ENCODE peak calls at places on chromosomes 11 and 22, in six cellular contexts. W is MM.1S, B is Peyer's patch, Y is HepG2, H is AG04449, J is neural crest cell. P is an unnamed sample.

GRCh38 chr11:36713715-36714114 is 115.7 kb upstream of the RAG2 start:
- DNase-seq in Y (no peak), W (no peak), B (no peak), J (no peak), H (no peak), P (no peak)

GRCh38 chr11:26134481-26135355 is 197.2 kb upstream of the ANO3 start:
- DNase-seq in J (peak; percentile 1), B (no peak), H (no peak), W (peak; percentile 63), Y (peak; percentile 3), P (no peak)

GRCh38 chr11:45859661-45860140 is 12.4 kb downstream of the CRY2 start:
- DNase-seq in W (no peak), H (peak; percentile 99), B (peak; percentile 95), J (no peak), Y (no peak), P (no peak)

GRCh38 chr11:78188809-78189724 is at the start of gene USP35:
- DNase-seq in B (peak; percentile 41), H (no peak), W (no peak), J (no peak), Y (no peak), P (no peak)

GRCh38 chr11:108237058-108237481 is 14.2 kb downstream of the ATM start:
- DNase-seq in B (no peak), H (no peak), W (no peak), Y (no peak), J (no peak), P (no peak)

GRCh38 chr11:64743591-64744543 is at the start of gene RASGRP2:
- DNase-seq in J (peak; percentile 54), W (no peak), B (peak; percentile 80), Y (peak; percentile 28), H (no peak), P (no peak)

GRCh38 chr11:5364214-5364613 is 12.9 kb downstream of the OR51B6 start:
- DNase-seq in B (no peak), J (no peak), Y (no peak), W (no peak), H (peak; percentile 77), P (no peak)

GRCh38 chr11:111913997-111914396 is 1.5 kb downstream of the HSPB2 start:
- DNase-seq in Y (peak; percentile 46), H (peak; percentile 69), W (no peak), J (no peak), B (no peak), P (no peak)

GRCh38 chr11:115924744-115925567 is 420.7 kb upstream of the CADM1 start:
- DNase-seq in B (no peak), W (peak; percentile 96), J (no peak), Y (no peak), H (no peak), P (no peak)

GRCh38 chr11:127074151-127074761 is 73.7 kb upstream of the KIRREL3 start:
- DNase-seq in B (no peak), J (no peak), H (peak; percentile 29), W (peak; percentile 96), Y (peak; percentile 38), P (no peak)

GRCh38 chr11:116688202-116688540 is 84.6 kb downstream of the BUD13 start:
- DNase-seq in Y (no peak), H (no peak), J (no peak), B (no peak), W (no peak), P (no peak)

GRCh38 chr22:35634015-35634414 is 14.2 kb upstream of the APOL6 start:
- DNase-seq in W (peak; percentile 14), J (no peak), H (no peak), Y (no peak), B (no peak), P (no peak)

GRCh38 chr22:24938741-24939341 is 7.7 kb downstream of the LHFPL7 start:
- DNase-seq in J (peak; percentile 38), B (no peak), W (peak; percentile 70), Y (peak; percentile 49), H (no peak), P (no peak)

GRCh38 chr11:68369161-68369560 is 56.8 kb downstream of the LRP5 start:
- DNase-seq in B (no peak), J (no peak), H (no peak), Y (no peak), W (no peak), P (no peak)

GRCh38 chr22:39197578-39197977 is 45.1 kb upstream of the CBX7 start:
- DNase-seq in Y (no peak), H (no peak), B (no peak), J (no peak), W (peak; percentile 19), P (no peak)

GRCh38 chr22:17281026-17281809 is 62.0 kb upstream of the ADA2 start:
- DNase-seq in Y (no peak), J (no peak), H (no peak), W (no peak), B (no peak), P (no peak)

GRCh38 chr22:22942511-22943329 is 55.1 kb downstream of the IGLL5 start:
- DNase-seq in B (peak; percentile 59), Y (peak; percentile 44), J (peak; percentile 77), W (peak; percentile 91), H (no peak), P (peak; percentile 63)

GRCh38 chr22:42805016-42805997 is 51.8 kb downstream of the ARFGAP3 start:
- DNase-seq in J (no peak), W (no peak), H (no peak), Y (peak; percentile 93), B (no peak), P (no peak)

GRCh38 chr11:9528141-9528511 is 45.3 kb upstream of the WEE1 start:
- DNase-seq in B (no peak), H (no peak), Y (no peak), W (no peak), J (no peak), P (no peak)

GRCh38 chr11:110376711-110377324 is 52.9 kb upstream of the FDX1 start:
- DNase-seq in J (peak; percentile 48), B (peak; percentile 47), H (peak; percentile 50), W (peak; percentile 72), Y (peak; percentile 91), P (peak; percentile 27)

GRCh38 chr11:70603756-70604211 is 205.5 kb downstream of the CTTN start:
- DNase-seq in J (no peak), W (no peak), Y (no peak), H (no peak), B (no peak), P (no peak)

GRCh38 chr11:94417386-94417987 is 16.3 kb upstream of the GPR83 start:
- DNase-seq in H (peak; percentile 14), J (no peak), B (no peak), W (peak; percentile 9), Y (peak; percentile 25), P (no peak)

GRCh38 chr11:95337972-95338429 is 107.0 kb upstream of the SESN3 start:
- DNase-seq in H (no peak), Y (no peak), B (no peak), J (no peak), W (no peak), P (no peak)

GRCh38 chr11:32136654-32137053 is 45.8 kb downstream of the RCN1 start:
- DNase-seq in B (no peak), W (no peak), J (no peak), H (no peak), Y (no peak), P (no peak)

GRCh38 chr11:47233989-47234668 is 14.5 kb downstream of the ACP2 start:
- DNase-seq in Y (peak; percentile 41), W (no peak), J (no peak), B (no peak), H (no peak), P (no peak)

GRCh38 chr11:72421351-72421750 is 13.0 kb downstream of the CLPB start:
- DNase-seq in Y (no peak), J (no peak), H (no peak), W (no peak), B (no peak), P (no peak)

GRCh38 chr11:253160-253885 is 16.5 kb downstream of the PSMD13 start:
- DNase-seq in Y (no peak), J (no peak), W (no peak), B (no peak), H (no peak), P (no peak)

GRCh38 chr11:22555901-22556300 is 69.7 kb downstream of the FANCF start:
- DNase-seq in J (no peak), W (no peak), B (no peak), H (no peak), Y (no peak), P (no peak)
- TF ChIP-seq CTCF in J (no peak), W (no peak), B (no peak), H (no peak), Y (no peak), P (no peak)

GRCh38 chr11:100328626-100329340 is 358.3 kb upstream of the ARHGAP42 start:
- DNase-seq in B (no peak), Y (no peak), J (no peak), W (peak; percentile 25), H (no peak), P (no peak)
- TF ChIP-seq CTCF in B (no peak), Y (no peak), J (no peak), W (no peak), H (no peak), P (no peak)

DNA sequence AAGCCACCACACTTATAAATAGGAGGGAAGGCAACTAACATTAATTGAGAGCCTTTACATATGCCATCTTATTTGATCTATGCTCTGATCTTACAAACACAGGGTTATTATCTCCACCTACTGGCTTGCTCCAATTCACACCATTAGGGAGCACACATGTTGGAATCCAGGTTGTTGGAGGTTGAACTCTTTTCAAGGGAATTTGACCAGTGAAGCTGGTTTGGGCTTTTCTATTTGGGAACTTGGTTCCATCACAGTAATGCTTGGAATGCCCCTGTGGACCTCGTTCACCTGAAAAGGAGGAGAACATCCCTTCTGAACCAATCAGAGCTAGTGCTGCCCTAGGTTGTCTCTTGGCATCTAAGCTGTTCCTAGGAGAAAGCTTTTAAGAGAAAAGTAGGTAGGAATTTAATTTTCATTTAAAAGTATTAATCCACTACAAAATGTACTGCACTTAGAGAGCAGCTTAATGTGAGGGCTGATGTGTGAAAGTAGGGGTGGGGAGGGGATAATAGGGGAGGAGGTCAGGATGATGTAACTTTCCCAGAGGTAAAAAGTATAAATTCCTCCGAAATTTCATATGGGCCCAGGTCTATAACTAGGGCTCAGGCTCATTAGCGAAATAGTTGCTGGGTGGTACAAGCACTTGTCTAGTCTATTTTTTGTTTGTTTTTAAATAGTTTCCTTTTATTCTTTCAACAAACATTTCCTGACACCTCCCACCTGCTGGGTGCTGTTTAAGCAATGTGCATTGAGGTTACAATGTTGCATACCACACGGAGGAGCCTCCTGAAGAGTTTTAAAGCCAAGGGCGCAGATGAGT is 7.6 kb upstream of the MICAL2 start:
- DNase-seq in H (no peak), W (no peak), B (no peak), J (no peak), Y (no peak), P (no peak)
- TF ChIP-seq CTCF in H (no peak), W (no peak), B (peak; percentile 52), J (no peak), Y (no peak), P (no peak)

DNA sequence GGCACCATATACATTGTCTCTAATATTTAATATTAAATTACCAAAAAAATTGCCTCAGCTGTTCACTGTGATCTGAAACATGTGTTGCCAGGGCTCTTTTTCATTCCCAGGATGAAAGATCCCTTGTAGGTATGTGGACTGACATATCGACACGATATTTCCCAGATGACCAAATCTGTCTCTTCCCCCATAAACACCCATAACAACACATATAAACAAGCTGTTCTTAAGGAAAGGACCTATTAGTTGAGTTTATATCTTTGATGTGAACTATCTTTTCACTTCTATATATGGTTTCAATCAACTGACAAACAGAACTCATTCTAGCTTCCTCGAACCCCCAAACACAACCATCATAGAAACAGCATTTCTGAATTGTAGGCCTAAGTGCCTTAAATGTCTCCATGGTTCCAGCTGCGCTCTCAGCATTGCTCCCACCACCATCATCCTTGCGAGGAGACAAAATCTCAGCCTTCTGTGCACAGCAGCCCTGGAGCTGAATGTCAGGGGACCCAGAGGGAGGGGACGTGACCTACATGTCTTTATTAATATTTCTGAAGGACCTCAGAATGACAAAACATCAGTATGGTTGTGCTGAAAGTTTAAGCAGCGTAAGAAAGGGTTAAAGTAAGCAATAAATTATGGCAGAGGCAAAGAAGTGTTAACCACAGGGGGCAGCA is 67.0 kb downstream of the ETS1 start:
- DNase-seq in B (no peak), Y (no peak), J (no peak), W (no peak), H (no peak), P (no peak)
- TF ChIP-seq CTCF in B (no peak), Y (no peak), J (no peak), W (no peak), H (no peak), P (no peak)

P was measured in progenitor cell of endocrine pancreas.